ENCODE peak calls at places on chromosomes 12 and 14, in four cellular contexts. G is CD8-positive, alpha-beta T cell; K is Kasumi-1; M is LoVo. X is an unnamed sample.

GRCh38 chr14:47438650-47439140 is 236.7 kb downstream of the MDGA2 start:
- DNase-seq in G (no peak), M (no peak), K (no peak), X (no peak)

GRCh38 chr12:77064891-77065360 is 443 bp downstream of the E2F7 start:
- DNase-seq in M (peak), K (peak), G (no peak), X (no peak)

GRCh38 chr12:117587646-117588287 is 226.3 kb upstream of the NOS1 start:
- DNase-seq in K (peak), M (peak), G (peak), X (no peak)

GRCh38 chr14:60288279-60288678 is 39.3 kb downstream of the PPM1A start:
- DNase-seq in M (no peak), G (no peak), K (no peak), X (no peak)

GRCh38 chr12:93019911-93020224 is 90.8 kb upstream of the EEA1 start:
- DNase-seq in G (no peak), K (no peak), M (peak), X (no peak)

GRCh38 chr14:64117671-64118402 is 176.3 kb downstream of the ESR2 start:
- DNase-seq in K (no peak), G (no peak), M (no peak), X (no peak)

GRCh38 chr14:37118673-37119366 is 53.6 kb downstream of the SLC25A21 start:
- DNase-seq in G (no peak), M (no peak), K (no peak), X (no peak)

GRCh38 chr14:100342195-100342594 is 19.1 kb downstream of the SLC25A47 start:
- DNase-seq in K (no peak), M (no peak), G (no peak), X (peak)

GRCh38 chr12:128801879-128802391 is 21.8 kb downstream of the SLC15A4 start:
- DNase-seq in K (no peak), G (no peak), M (no peak), X (no peak)

GRCh38 chr14:87494010-87494409 is 499.0 kb downstream of the GALC start:
- DNase-seq in M (no peak), G (no peak), K (no peak), X (no peak)

GRCh38 chr14:95619785-95620417 is 66.3 kb upstream of the TCL1B start:
- DNase-seq in G (no peak), M (no peak), K (no peak), X (no peak)

GRCh38 chr12:115694564-115694963 is 582.9 kb downstream of the MED13L start:
- DNase-seq in M (no peak), K (no peak), G (no peak), X (no peak)

GRCh38 chr12:92775416-92775815 is 72.6 kb downstream of the PLEKHG7 start:
- DNase-seq in K (no peak), M (no peak), G (no peak), X (no peak)

GRCh38 chr12:106301611-106302321 is 767 bp upstream of the TCP11L2 start:
- DNase-seq in K (peak), M (peak), G (peak), X (no peak)

GRCh38 chr12:46699986-46700385 is 125.8 kb downstream of the SLC38A4 start:
- DNase-seq in M (no peak), G (no peak), K (no peak), X (no peak)

GRCh38 chr12:98402671-98403070 is 112.7 kb upstream of the TMPO start:
- DNase-seq in G (no peak), K (no peak), M (no peak), X (no peak)

GRCh38 chr12:47184229-47184628 is 104.5 kb upstream of the AMIGO2 start:
- DNase-seq in K (no peak), G (no peak), M (no peak), X (no peak)

GRCh38 chr12:52063986-52064649 is 5.7 kb upstream of the ATG101 start:
- DNase-seq in M (no peak), K (no peak), G (no peak), X (no peak)

GRCh38 chr12:32895688-32896437 is 714 bp downstream of the PKP2 start:
- DNase-seq in K (peak), G (no peak), M (peak), X (no peak)

GRCh38 chr14:60248697-60249314 is at the start of gene PPM1A:
- DNase-seq in G (peak), K (peak), M (peak), X (peak)

GRCh38 chr14:90375934-90376333 is 20.9 kb upstream of the CALM1 start:
- DNase-seq in K (no peak), G (no peak), M (no peak), X (no peak)

GRCh38 chr14:100708349-100709217 is 18.1 kb upstream of the DLK1 start:
- DNase-seq in M (peak), K (no peak), G (no peak), X (no peak)

GRCh38 chr14:35814371-35815005 is 5.4 kb upstream of the RALGAPA1 start:
- DNase-seq in K (peak), M (peak), G (peak), X (peak)

GRCh38 chr14:69535230-69535848 is 39.3 kb downstream of the CCDC177 start:
- DNase-seq in K (peak), M (peak), G (no peak), X (no peak)

GRCh38 chr14:91171291-91171690 is 57.4 kb downstream of the DGLUCY start:
- DNase-seq in M (no peak), G (no peak), K (no peak), X (no peak)

GRCh38 chr14:69768873-69769272 is 1.9 kb downstream of the SRSF5 start:
- DNase-seq in M (no peak), G (no peak), K (no peak), X (no peak)

GRCh38 chr14:40987481-40987880 is 619.2 kb upstream of the LRFN5 start:
- DNase-seq in G (no peak), K (no peak), M (no peak), X (no peak)

GRCh38 chr12:16606201-16606849 is 363 bp upstream of the LMO3 start:
- DNase-seq in K (peak), M (peak), G (no peak), X (no peak)

GRCh38 chr12:2876431-2877046 is 435 bp downstream of the FOXM1 start:
- DNase-seq in K (no peak), G (no peak), M (peak), X (no peak)

GRCh38 chr12:3152013-3152412 is 74.8 kb downstream of the TSPAN9 start:
- DNase-seq in M (no peak), K (no peak), G (no peak), X (no peak)

X was measured in CD14-positive monocyte.